ENCODE peak calls at places on chromosome X, in five cellular contexts. K is PC-3, Q is GM23248, S is neural progenitor cell, P is GM23338. T is an unnamed sample.

GRCh38 chrX:101429934-101430333 is 21.9 kb downstream of the HNRNPH2 start:
- DNase-seq in K (peak; percentile 35), Q (peak; percentile 61), S (no peak), P (no peak), T (no peak)

GRCh38 chrX:14528629-14529287 is 578 bp upstream of the GLRA2 start:
- DNase-seq in K (peak; percentile 71), Q (peak; percentile 53), S (peak; percentile 71), P (peak; percentile 76), T (peak; percentile 71)

GRCh38 chrX:123817288-123817894 is 42.5 kb upstream of the XIAP start:
- DNase-seq in K (no peak), Q (no peak), S (no peak), P (no peak), T (no peak)

GRCh38 chrX:69523314-69523713 is 19.2 kb downstream of the NALF2 start:
- DNase-seq in K (no peak), Q (no peak), S (no peak), P (peak; percentile 11), T (no peak)

GRCh38 chrX:41332408-41332987 is 1.5 kb upstream of the DDX3X start:
- DNase-seq in K (no peak), Q (peak; percentile 56), S (no peak), P (peak; percentile 24), T (peak; percentile 37)

GRCh38 chrX:48472225-48472624 is 2.2 kb upstream of the SLC38A5 start:
- DNase-seq in K (no peak), Q (no peak), S (no peak), P (peak; percentile 12), T (no peak)

GRCh38 chrX:19776753-19777152 is 110.6 kb downstream of the SH3KBP1 start:
- DNase-seq in K (no peak), Q (no peak), S (no peak), P (no peak), T (no peak)

GRCh38 chrX:153635788-153636668 is 11.0 kb upstream of the DUSP9 start:
- DNase-seq in K (peak; percentile 44), Q (peak; percentile 31), S (peak; percentile 67), P (peak; percentile 77), T (peak; percentile 35)

GRCh38 chrX:17032351-17032750 is 85.9 kb downstream of the REPS2 start:
- DNase-seq in K (peak; percentile 19), Q (peak; percentile 59), S (no peak), P (no peak), T (no peak)

GRCh38 chrX:128739539-128739938 is 687.3 kb upstream of the ACTRT1 start:
- DNase-seq in K (peak; percentile 10), Q (no peak), S (no peak), P (no peak), T (no peak)

GRCh38 chrX:154529206-154529612 is 13.2 kb upstream of the FAM3A start:
- DNase-seq in K (no peak), Q (no peak), S (no peak), P (no peak), T (no peak)

GRCh38 chrX:2463973-2464676 is 36.7 kb downstream of the DHRSX start:
- DNase-seq in K (no peak), Q (no peak), S (peak; percentile 49), P (peak; percentile 77), T (no peak)

GRCh38 chrX:70494441-70494840 is 49.8 kb downstream of the DLG3 start:
- DNase-seq in K (peak; percentile 21), Q (peak; percentile 59), S (no peak), P (no peak), T (no peak)

GRCh38 chrX:103656623-103657022 is 27.8 kb downstream of the TCEAL1 start:
- DNase-seq in K (peak; percentile 95), Q (peak; percentile 90), S (no peak), P (no peak), T (no peak)

GRCh38 chrX:17375631-17376380 is 806 bp downstream of the NHS start:
- DNase-seq in K (peak; percentile 43), Q (peak; percentile 65), S (peak; percentile 62), P (peak; percentile 36), T (peak; percentile 46)

GRCh38 chrX:38717871-38718270 is 83.4 kb upstream of the MID1IP1 start:
- DNase-seq in K (peak; percentile 46), Q (peak; percentile 37), S (peak; percentile 43), P (peak; percentile 56), T (peak; percentile 7)
- TF ChIP-seq EZH2phosphoT487 in K (no peak), Q (no peak), S (no peak), P (no peak), T (no peak)

GRCh38 chrX:136170109-136170800 is 22.9 kb downstream of the FHL1 start:
- DNase-seq in K (no peak), Q (peak; percentile 67), S (no peak), P (no peak), T (peak; percentile 16)
- H3K4me1 ChIP-seq in K (peaks cover 28% of the 10 kb centered on the region), Q (peaks cover 34% of the 10 kb centered on the region), S (peaks cover 13% of the 10 kb centered on the region), P (peaks cover 13% of the 10 kb centered on the region), T (peaks cover 7% of the 10 kb centered on the region)

GRCh38 chrX:115561605-115562491 is 874 bp downstream of the PLS3 start:
- DNase-seq in K (peak; percentile 38), Q (peak; percentile 67), S (peak; percentile 82), P (peak; percentile 41), T (peak; percentile 80)

GRCh38 chrX:115559672-115560071 is 1.3 kb upstream of the PLS3 start:
- DNase-seq in K (no peak), Q (no peak), S (no peak), P (no peak), T (peak; percentile 16)

GRCh38 chrX:115560211-115560977 is 580 bp upstream of the PLS3 start:
- DNase-seq in K (peak; percentile 92), Q (no peak), S (no peak), P (no peak), T (peak; percentile 79)

GRCh38 chrX:115562492-115562872 is 1.5 kb downstream of the PLS3 start:
- DNase-seq in K (peak; percentile 45), Q (peak; percentile 59), S (no peak), P (peak; percentile 47), T (peak; percentile 70)

GRCh38 chrX:115560978-115561604 is at the start of gene PLS3:
- DNase-seq in K (peak; percentile 78), Q (peak; percentile 83), S (peak; percentile 93), P (peak; percentile 87), T (peak; percentile 93)
- TF ChIP-seq EZH2 in K (no peak), Q (no peak), S (no peak), P (no peak), T (no peak)

DNA sequence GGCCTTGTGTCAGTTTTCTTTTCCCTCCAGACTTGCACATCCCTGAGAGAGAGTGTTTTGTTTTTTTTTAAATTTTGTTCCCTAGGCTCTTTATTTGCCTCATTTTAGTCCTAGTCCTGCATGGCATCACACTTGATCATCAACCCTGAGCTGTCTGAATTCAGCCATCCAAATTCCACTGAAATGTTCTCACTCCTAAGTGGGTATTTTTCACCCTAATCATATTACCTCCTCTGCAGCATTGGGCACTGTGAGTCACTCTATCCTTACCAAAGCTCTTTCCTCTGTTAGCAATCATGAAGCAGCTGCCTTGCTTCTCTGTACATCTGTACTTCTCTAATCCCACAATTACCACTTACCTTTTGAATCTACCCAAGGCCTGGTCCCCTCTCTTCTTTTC is 356.6 kb upstream of the MAGEB2 start:
- DNase-seq in K (peak; percentile 8), Q (peak; percentile 54), S (no peak), P (no peak), T (no peak)
- TF ChIP-seq EZH2phosphoT487 in K (no peak), Q (no peak), S (no peak), P (no peak), T (no peak)

GRCh38 chrX:148632444-148632843 is 132.0 kb downstream of the AFF2 start:
- DNase-seq in K (no peak), Q (no peak), S (no peak), P (no peak), T (no peak)

GRCh38 chrX:148629435-148629834 is 129.0 kb downstream of the AFF2 start:
- DNase-seq in K (no peak), Q (no peak), S (no peak), P (no peak), T (no peak)

GRCh38 chrX:148633509-148633908 is 133.1 kb downstream of the AFF2 start:
- DNase-seq in K (no peak), Q (no peak), S (no peak), P (no peak), T (no peak)

DNA sequence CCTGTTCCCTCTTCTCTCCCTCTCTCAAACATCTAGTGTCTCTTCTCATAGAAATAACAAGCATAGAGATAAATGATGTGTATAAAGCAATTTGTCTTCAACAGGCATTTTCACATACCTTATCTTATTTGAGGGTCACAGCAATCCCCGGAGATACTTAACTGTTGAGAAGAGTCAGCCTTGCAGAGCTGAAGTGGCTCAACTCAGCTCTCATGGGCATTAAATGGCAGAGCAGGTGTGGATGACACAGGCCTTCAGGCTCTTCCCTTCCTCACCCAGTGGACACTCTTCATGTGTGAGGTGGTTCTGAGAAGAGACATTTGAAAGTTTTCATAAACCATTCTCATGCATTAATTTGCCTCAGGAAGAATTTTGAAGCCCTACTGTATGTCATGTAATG is 134.2 kb downstream of the AFF2 start:
- DNase-seq in K (no peak), Q (no peak), S (no peak), P (no peak), T (no peak)
- H3K4me1 ChIP-seq in K (no peaks in the 10 kb centered on the region), Q (no peaks in the 10 kb centered on the region), S (no peaks in the 10 kb centered on the region), P (no peaks in the 10 kb centered on the region), T (no peaks in the 10 kb centered on the region)

GRCh38 chrX:53321943-53322497 is 40.6 kb upstream of the IQSEC2 start:
- DNase-seq in K (no peak), Q (no peak), S (no peak), P (no peak), T (no peak)
- TF ChIP-seq EZH2 in K (no peak), Q (no peak), S (no peak), P (no peak), T (no peak)

T was measured in hepatocyte.